ENCODE peak calls at places on chromosomes 12 and 14, in four cellular contexts. F, S, Y and R are unnamed samples.

GRCh38 chr12:68317047-68317667 is 15.0 kb downstream of the MDM1 start:
- DNase-seq in F (no peak), S (no peak), Y (no peak), R (peak)

GRCh38 chr14:104284107-104284592 is 145.8 kb downstream of the KIF26A start:
- DNase-seq in F (no peak), S (peak), Y (no peak), R (no peak)

GRCh38 chr12:11746024-11746771 is 96.7 kb downstream of the ETV6 start:
- DNase-seq in F (no peak), S (no peak), Y (no peak), R (peak)

GRCh38 chr14:55955175-55955574 is 163.0 kb upstream of the PELI2 start:
- DNase-seq in F (no peak), S (no peak), Y (no peak), R (no peak)

GRCh38 chr14:64800000-64800399 is 79.7 kb downstream of the SPTB start:
- DNase-seq in F (no peak), S (no peak), Y (no peak), R (peak)

GRCh38 chr12:66087365-66087943 is 43.1 kb downstream of the LLPH start:
- DNase-seq in F (peak), S (no peak), Y (peak), R (peak)

GRCh38 chr12:67651380-67651695 is 2.8 kb downstream of the DYRK2 start:
- DNase-seq in F (no peak), S (no peak), Y (no peak), R (peak)

GRCh38 chr12:105331805-105332251 is 1.3 kb downstream of the C12orf75 start:
- DNase-seq in F (no peak), S (no peak), Y (no peak), R (no peak)

GRCh38 chr12:27434673-27435565 is 11.6 kb upstream of the SMCO2 start:
- DNase-seq in F (no peak), S (no peak), Y (no peak), R (no peak)

GRCh38 chr12:6201775-6202292 is 1.6 kb downstream of the CD9 start:
- DNase-seq in F (no peak), S (no peak), Y (no peak), R (no peak)

GRCh38 chr12:110338754-110339153 is 57.7 kb downstream of the ATP2A2 start:
- DNase-seq in F (no peak), S (no peak), Y (no peak), R (no peak)

GRCh38 chr14:94598816-94599655 is 13.2 kb upstream of the SERPINA3 start:
- DNase-seq in F (peak), S (no peak), Y (no peak), R (peak)

GRCh38 chr12:110403146-110403974 is at the start of gene ANAPC7:
- DNase-seq in F (peak), S (peak), Y (peak), R (peak)

GRCh38 chr12:91877461-91878230 is 268.0 kb downstream of the BTG1 start:
- DNase-seq in F (no peak), S (no peak), Y (no peak), R (no peak)

GRCh38 chr12:115798309-115798917 is 479.1 kb downstream of the MED13L start:
- DNase-seq in F (no peak), S (no peak), Y (no peak), R (no peak)

GRCh38 chr12:118107026-118107425 is 3.2 kb upstream of the VSIG10 start:
- DNase-seq in F (no peak), S (no peak), Y (no peak), R (no peak)

GRCh38 chr14:88044782-88045446 is 40.0 kb downstream of the GPR65 start:
- DNase-seq in F (no peak), S (no peak), Y (no peak), R (no peak)

GRCh38 chr12:119446459-119446858 is 111.9 kb downstream of the CCDC60 start:
- DNase-seq in F (no peak), S (no peak), Y (no peak), R (no peak)

GRCh38 chr12:15584366-15585041 is 204.7 kb downstream of the EPS8 start:
- DNase-seq in F (no peak), S (no peak), Y (no peak), R (peak)

GRCh38 chr14:95835331-95835730 is 41.3 kb upstream of the TUNAR start:
- DNase-seq in F (no peak), S (no peak), Y (no peak), R (no peak)

GRCh38 chr14:106564058-106564643 is 1037.8 kb downstream of the TMEM121 start:
- DNase-seq in F (no peak), S (peak), Y (no peak), R (no peak)

GRCh38 chr12:26125451-26126339 is 858 bp upstream of the BHLHE41 start:
- DNase-seq in F (peak), S (peak), Y (peak), R (peak)

GRCh38 chr14:65153101-65153500 is 50.8 kb upstream of the MAX start:
- DNase-seq in F (peak), S (peak), Y (no peak), R (no peak)

GRCh38 chr12:95243497-95244183 is 26.0 kb downstream of the VEZT start:
- DNase-seq in F (no peak), S (no peak), Y (no peak), R (no peak)

GRCh38 chr12:70581199-70581598 is 56.0 kb downstream of the PTPRB start:
- DNase-seq in F (no peak), S (no peak), Y (no peak), R (no peak)

GRCh38 chr12:70583251-70583650 is 54.0 kb downstream of the PTPRB start:
- DNase-seq in F (no peak), S (no peak), Y (no peak), R (no peak)

GRCh38 chr12:70571705-70572269 is 65.4 kb downstream of the PTPRB start:
- DNase-seq in F (no peak), S (no peak), Y (no peak), R (peak)

GRCh38 chr12:70576341-70577282 is 60.6 kb downstream of the PTPRB start:
- DNase-seq in F (peak), S (no peak), Y (no peak), R (peak)

DNA sequence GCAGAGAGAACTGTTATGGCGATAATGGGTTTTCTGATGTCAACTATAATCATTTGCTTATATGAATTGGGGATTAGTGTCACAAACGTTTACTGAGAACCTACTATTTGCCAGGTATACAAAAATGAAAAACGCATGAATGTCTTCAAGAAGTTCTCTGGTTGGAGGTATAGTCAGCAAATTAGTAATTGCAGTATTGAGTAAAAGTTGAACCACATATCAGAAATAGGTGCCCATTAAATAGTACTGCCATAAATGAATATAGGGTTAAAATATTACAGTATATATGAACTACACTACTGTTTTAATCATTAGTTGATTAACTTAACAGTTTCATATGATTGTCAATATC is 60.0 kb downstream of the PTPRB start:
- DNase-seq in F (no peak), S (no peak), Y (no peak), R (no peak)
- TF ChIP-seq CTCF in F (peak), S (no peak), Y (no peak), R (no peak)

GRCh38 chr12:49094966-49095365 is 365 bp upstream of the DHH start:
- DNase-seq in F (no peak), S (no peak), Y (peak), R (no peak)
- H3K4me3 ChIP-seq in F (no peak), S (peak), Y (no peak), R (no peak)

GRCh38 chr12:54784115-54784514 is 70.2 kb upstream of the MUCL1 start:
- DNase-seq in F (no peak), S (no peak), Y (no peak), R (no peak)

GRCh38 chr12:54786081-54786480 is 68.2 kb upstream of the MUCL1 start:
- DNase-seq in F (no peak), S (no peak), Y (no peak), R (no peak)
- TF ChIP-seq CTCF in F (no peak), S (no peak), Y (no peak), R (no peak)

GRCh38 chr14:54606631-54607133 is 39.8 kb downstream of the SAMD4A start:
- DNase-seq in F (no peak), S (no peak), Y (no peak), R (peak)
- H3K4me3 ChIP-seq in F (no peak), S (no peak), Y (no peak), R (peak)

GRCh38 chr14:52272375-52272774 is 4.9 kb downstream of the PTGDR start:
- DNase-seq in F (no peak), S (no peak), Y (no peak), R (peak)
- TF ChIP-seq CTCF in F (no peak), S (peak), Y (peak), R (peak)

DNA sequence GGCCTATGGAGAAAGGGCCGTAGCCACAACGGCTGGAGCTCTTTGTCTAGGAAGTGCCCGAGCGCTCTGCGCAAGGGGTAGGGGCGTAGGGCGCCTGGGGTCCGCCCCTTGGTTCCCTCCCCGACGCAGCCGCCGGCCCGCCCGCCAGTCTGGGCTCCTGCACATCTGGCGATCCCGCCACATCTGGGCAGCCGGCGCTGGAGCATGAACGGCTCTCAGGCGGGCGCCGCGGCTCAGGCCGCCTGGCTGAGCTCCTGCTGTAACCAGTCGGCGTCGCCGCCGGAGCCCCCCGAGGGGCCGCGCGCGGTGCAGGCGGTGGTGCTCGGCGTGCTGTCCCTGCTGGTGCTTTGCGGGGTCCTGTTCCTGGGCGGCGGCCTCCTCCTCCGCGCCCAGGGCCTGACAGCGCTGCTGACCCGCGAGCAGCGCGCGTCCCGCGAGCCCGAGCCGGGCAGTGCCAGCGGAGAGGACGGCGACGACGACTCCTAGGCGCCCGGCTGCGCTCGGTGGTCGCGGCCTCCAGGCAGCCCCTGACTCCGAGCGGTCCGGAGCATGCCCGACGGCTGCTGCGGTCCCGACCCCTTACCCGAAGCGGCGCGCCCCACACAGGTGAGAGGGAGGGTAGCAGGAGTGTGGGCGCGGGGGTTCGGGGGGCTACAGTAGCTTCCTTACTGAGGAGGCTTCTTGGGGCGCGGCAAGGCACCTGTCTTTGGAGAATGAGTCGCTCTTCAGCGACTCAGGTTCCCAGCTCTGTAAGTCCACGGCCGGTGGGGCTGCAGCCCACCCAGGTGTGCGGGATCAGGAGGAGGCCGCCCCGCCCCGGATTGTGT is at the start of gene SMIM41:
- DNase-seq in F (no peak), S (no peak), Y (no peak), R (no peak)
- H3K4me3 ChIP-seq in F (no peak), S (peak), Y (peak), R (no peak)

GRCh38 chr12:108119126-108119973 is 9.7 kb upstream of the WSCD2 start:
- DNase-seq in F (no peak), S (no peak), Y (no peak), R (no peak)
- TF ChIP-seq CTCF in F (no peak), S (no peak), Y (no peak), R (no peak)

DNA sequence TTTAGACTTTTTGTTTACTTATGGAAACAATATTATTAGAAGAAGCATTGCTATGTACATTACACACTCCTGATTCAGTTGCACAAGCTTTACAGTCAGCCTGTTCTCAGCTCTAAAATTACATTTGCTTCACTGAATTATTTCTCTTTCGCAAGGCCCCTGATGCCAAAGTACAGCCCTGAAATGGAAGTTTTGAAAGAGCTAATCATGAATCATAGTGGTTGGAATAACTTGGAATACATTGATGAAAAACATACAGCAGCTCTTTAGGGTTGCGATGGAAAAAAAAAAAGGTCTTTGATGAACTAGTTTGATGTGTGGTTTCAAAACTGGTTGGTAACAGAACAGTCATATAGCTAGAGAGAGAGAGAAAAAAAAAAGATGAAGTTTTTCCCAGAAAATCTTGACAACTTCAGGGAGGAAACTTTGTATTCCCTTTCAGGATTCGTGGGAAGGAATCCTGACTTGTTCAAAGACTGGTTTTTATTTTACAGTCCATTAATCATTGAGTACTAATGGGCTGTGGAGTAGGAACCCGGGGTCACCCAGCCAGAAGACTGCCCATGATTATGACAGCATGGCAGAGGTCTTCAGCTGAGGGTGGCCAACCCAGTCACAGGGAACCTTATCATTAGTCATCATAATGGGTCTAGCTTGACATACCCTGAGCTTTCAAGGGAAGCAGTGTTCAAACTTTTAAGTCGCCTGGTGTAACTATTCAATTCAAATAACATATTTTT is 460.1 kb downstream of the NAV3 start:
- DNase-seq in F (no peak), S (no peak), Y (no peak), R (peak)
- H3K4me3 ChIP-seq in F (no peak), S (no peak), Y (no peak), R (no peak)

GRCh38 chr14:101808020-101808641 is 46.6 kb downstream of the PPP2R5C start:
- DNase-seq in F (no peak), S (no peak), Y (no peak), R (no peak)
- TF ChIP-seq CTCF in F (no peak), S (no peak), Y (no peak), R (no peak)

GRCh38 chr14:105410642-105411016 is 9.0 kb upstream of the MTA1 start:
- DNase-seq in F (no peak), S (no peak), Y (no peak), R (no peak)
- H3K4me3 ChIP-seq in F (no peak), S (peak), Y (no peak), R (no peak)